ENCODE peak calls at places on chromosomes 2 and 18, in five cellular contexts. J is ureter, Y is H7, G is astrocyte of the spinal cord, Q is IMR-90. X is an unnamed sample.
A peak's percentile ranks its signal among the peaks of the same experiment; 100 is the strongest.

GRCh38 chr2:1607971-1608688 is 136.2 kb downstream of the PXDN start:
- DNase-seq in J (no peak), Y (peak; percentile 19), G (no peak), Q (peak; percentile 71), X (peak; percentile 10)

GRCh38 chr18:43587538-43588153 is 310.4 kb upstream of the SYT4 start:
- DNase-seq in J (no peak), Y (peak; percentile 48), G (peak; percentile 46), Q (peak; percentile 41), X (no peak)

GRCh38 chr2:64854773-64855237 is 134.4 kb upstream of the SLC1A4 start:
- DNase-seq in J (no peak), Y (no peak), G (no peak), Q (peak; percentile 64), X (no peak)

GRCh38 chr18:54805571-54806334 is 22.5 kb upstream of the RAB27B start:
- DNase-seq in J (no peak), Y (no peak), G (peak; percentile 91), Q (peak; percentile 87), X (no peak)

GRCh38 chr2:189570565-189570964 is 10.0 kb downstream of the SLC40A1 start:
- DNase-seq in J (no peak), Y (no peak), G (peak; percentile 67), Q (peak; percentile 84), X (no peak)

GRCh38 chr2:175282300-175282699 is 100.8 kb upstream of the ATP5MC3 start:
- DNase-seq in J (no peak), Y (peak; percentile 47), G (peak; percentile 47), Q (peak; percentile 28), X (no peak)

GRCh38 chr2:199932312-199932855 is 21.3 kb downstream of the C2orf69 start:
- DNase-seq in J (no peak), Y (no peak), G (peak; percentile 55), Q (no peak), X (no peak)

GRCh38 chr2:10933700-10934225 is 22.0 kb downstream of the KCNF1 start:
- DNase-seq in J (no peak), Y (no peak), G (no peak), Q (no peak), X (no peak)

GRCh38 chr2:230795856-230796255 is 68.9 kb upstream of the ITM2C start:
- DNase-seq in J (no peak), Y (no peak), G (no peak), Q (no peak), X (no peak)

GRCh38 chr2:235582081-235582686 is 88.3 kb downstream of the AGAP1 start:
- DNase-seq in J (no peak), Y (no peak), G (no peak), Q (no peak), X (no peak)

GRCh38 chr2:98453531-98453930 is 8.9 kb downstream of the INPP4A start:
- DNase-seq in J (peak; percentile 34), Y (no peak), G (no peak), Q (no peak), X (no peak)

GRCh38 chr2:7191927-7192326 is 274.7 kb downstream of the RNF144A start:
- DNase-seq in J (no peak), Y (no peak), G (peak; percentile 94), Q (peak; percentile 62), X (no peak)

GRCh38 chr2:27943138-27943537 is 52.6 kb downstream of the BABAM2 start:
- DNase-seq in J (no peak), Y (no peak), G (no peak), Q (no peak), X (no peak)

GRCh38 chr18:47756364-47757016 is 174.0 kb downstream of the SMAD2 start:
- DNase-seq in J (peak; percentile 63), Y (peak; percentile 69), G (peak; percentile 44), Q (peak; percentile 33), X (no peak)

GRCh38 chr2:28095622-28096021 is 205.1 kb downstream of the BABAM2 start:
- DNase-seq in J (no peak), Y (no peak), G (no peak), Q (no peak), X (no peak)

GRCh38 chr18:59087391-59087790 is 52.3 kb upstream of the SEC11C start:
- DNase-seq in J (no peak), Y (no peak), G (no peak), Q (peak; percentile 7), X (no peak)

GRCh38 chr18:63253428-63254372 is 65.9 kb downstream of the BCL2 start:
- DNase-seq in J (no peak), Y (no peak), G (peak; percentile 53), Q (peak; percentile 44), X (no peak)

GRCh38 chr2:201774546-201774945 is 6.2 kb downstream of the ALS2 start:
- DNase-seq in J (no peak), Y (no peak), G (peak; percentile 37), Q (peak; percentile 15), X (no peak)

GRCh38 chr2:202022755-202023154 is 10.9 kb upstream of the FZD7 start:
- DNase-seq in J (peak; percentile 17), Y (no peak), G (no peak), Q (no peak), X (no peak)

GRCh38 chr2:132999421-132999820 is 329.4 kb upstream of the LYPD1 start:
- DNase-seq in J (no peak), Y (no peak), G (no peak), Q (no peak), X (no peak)

GRCh38 chr18:21597616-21598015 is 2.9 kb downstream of the ESCO1 start:
- DNase-seq in J (no peak), Y (no peak), G (no peak), Q (no peak), X (no peak)

X was measured in kidney.